ENCODE peak calls at places on chromosomes 5 and 9, in seven cellular contexts. S is suprapubic skin, B is astrocyte, K is HL-60, W is tibial artery, I is uterus, R is psoas muscle. E is an unnamed sample.

GRCh38 chr5:93576015-93576414 is 5.0 kb downstream of the NR2F1-AS1 start:
- DNase-seq in S (no peak), B (no peak), K (no peak), W (no peak), I (no peak), R (no peak), E (no peak)

GRCh38 chr9:135048046-135048757 is 39.3 kb upstream of the OLFM1 start:
- DNase-seq in S (no peak), B (no peak), K (no peak), W (no peak), I (no peak), R (no peak), E (no peak)

GRCh38 chr5:175742290-175742994 is 84.6 kb downstream of the HRH2 start:
- DNase-seq in S (no peak), B (no peak), K (no peak), W (no peak), I (no peak), R (no peak), E (no peak)

GRCh38 chr5:43649256-43649655 is 46.3 kb downstream of the NNT start:
- DNase-seq in S (no peak), B (peak; percentile 66), K (no peak), W (no peak), I (no peak), R (no peak), E (no peak)

GRCh38 chr5:101461455-101461854 is 558.4 kb upstream of the ST8SIA4 start:
- DNase-seq in S (no peak), B (no peak), K (no peak), W (no peak), I (no peak), R (no peak), E (no peak)

GRCh38 chr9:126661521-126662251 is 48.0 kb downstream of the LMX1B start:
- DNase-seq in S (no peak), B (no peak), K (no peak), W (no peak), I (no peak), R (no peak), E (no peak)

GRCh38 chr5:174483411-174483810 is 241.0 kb upstream of the MSX2 start:
- DNase-seq in S (no peak), B (no peak), K (no peak), W (no peak), I (no peak), R (no peak), E (no peak)

GRCh38 chr9:89478821-89479668 is 18.9 kb downstream of the SEMA4D start:
- DNase-seq in S (no peak), B (no peak), K (no peak), W (no peak), I (no peak), R (no peak), E (no peak)

GRCh38 chr9:87292449-87293191 is 205.0 kb upstream of the DAPK1 start:
- DNase-seq in S (no peak), B (peak; percentile 60), K (no peak), W (no peak), I (no peak), R (no peak), E (no peak)

GRCh38 chr9:18437315-18438200 is 36.4 kb upstream of the ADAMTSL1 start:
- DNase-seq in S (no peak), B (peak; percentile 34), K (no peak), W (peak; percentile 32), I (peak; percentile 42), R (peak; percentile 52), E (no peak)

GRCh38 chr9:36050472-36050871 is 13.8 kb downstream of the RECK start:
- DNase-seq in S (no peak), B (no peak), K (no peak), W (no peak), I (no peak), R (no peak), E (no peak)

GRCh38 chr5:89901983-89902382 is 507.6 kb downstream of the CETN3 start:
- DNase-seq in S (no peak), B (no peak), K (no peak), W (peak; percentile 46), I (peak; percentile 32), R (peak; percentile 15), E (peak; percentile 36)

GRCh38 chr9:21096172-21096900 is 18.6 kb upstream of the IFNB1 start:
- DNase-seq in S (no peak), B (peak; percentile 21), K (no peak), W (no peak), I (no peak), R (no peak), E (no peak)

GRCh38 chr9:96084289-96084688 is 208.8 kb downstream of the ERCC6L2 start:
- DNase-seq in S (no peak), B (no peak), K (peak; percentile 77), W (no peak), I (no peak), R (no peak), E (no peak)

GRCh38 chr9:72949918-72950325 is 2.9 kb downstream of the ALDH1A1 start:
- DNase-seq in S (no peak), B (no peak), K (no peak), W (no peak), I (no peak), R (no peak), E (no peak)

GRCh38 chr5:142239394-142240159 is 85.2 kb downstream of the SPRY4 start:
- DNase-seq in S (no peak), B (no peak), K (no peak), W (no peak), I (no peak), R (no peak), E (no peak)

GRCh38 chr9:124258765-124259272 is 1.1 kb downstream of the NEK6 start:
- DNase-seq in S (no peak), B (no peak), K (no peak), W (no peak), I (no peak), R (peak; percentile 56), E (no peak)

GRCh38 chr5:107377277-107377609 is 293.5 kb downstream of the EFNA5 start:
- DNase-seq in S (no peak), B (no peak), K (no peak), W (no peak), I (no peak), R (no peak), E (no peak)

GRCh38 chr9:129270205-129270604 is 92.1 kb upstream of the IER5L start:
- DNase-seq in S (no peak), B (no peak), K (no peak), W (no peak), I (no peak), R (no peak), E (no peak)

GRCh38 chr5:2895196-2895595 is 143.7 kb upstream of the IRX2 start:
- DNase-seq in S (no peak), B (no peak), K (no peak), W (no peak), I (no peak), R (no peak), E (no peak)

GRCh38 chr5:122424211-122424610 is 112.2 kb downstream of the SNCAIP start:
- DNase-seq in S (no peak), B (no peak), K (no peak), W (no peak), I (no peak), R (no peak), E (no peak)

GRCh38 chr5:170429014-170429413 is 39.8 kb upstream of the KCNMB1 start:
- DNase-seq in S (no peak), B (no peak), K (no peak), W (no peak), I (no peak), R (no peak), E (no peak)
- TF ChIP-seq CTCF in S (no peak), B (peak; percentile 13), K (no peak), W (no peak), I (no peak), R (no peak), E (no peak)

GRCh38 chr5:109653840-109654239 is 35.9 kb upstream of the MAN2A1 start:
- DNase-seq in S (no peak), B (no peak), K (no peak), W (no peak), I (no peak), R (no peak), E (no peak)

GRCh38 chr5:109650451-109650850 is 39.3 kb upstream of the MAN2A1 start:
- DNase-seq in S (no peak), B (no peak), K (no peak), W (no peak), I (no peak), R (no peak), E (no peak)

GRCh38 chr5:109653042-109653441 is 36.7 kb upstream of the MAN2A1 start:
- DNase-seq in S (no peak), B (no peak), K (no peak), W (no peak), I (no peak), R (no peak), E (no peak)

GRCh38 chr5:109654455-109654854 is 35.3 kb upstream of the MAN2A1 start:
- DNase-seq in S (no peak), B (no peak), K (no peak), W (no peak), I (no peak), R (no peak), E (no peak)

DNA sequence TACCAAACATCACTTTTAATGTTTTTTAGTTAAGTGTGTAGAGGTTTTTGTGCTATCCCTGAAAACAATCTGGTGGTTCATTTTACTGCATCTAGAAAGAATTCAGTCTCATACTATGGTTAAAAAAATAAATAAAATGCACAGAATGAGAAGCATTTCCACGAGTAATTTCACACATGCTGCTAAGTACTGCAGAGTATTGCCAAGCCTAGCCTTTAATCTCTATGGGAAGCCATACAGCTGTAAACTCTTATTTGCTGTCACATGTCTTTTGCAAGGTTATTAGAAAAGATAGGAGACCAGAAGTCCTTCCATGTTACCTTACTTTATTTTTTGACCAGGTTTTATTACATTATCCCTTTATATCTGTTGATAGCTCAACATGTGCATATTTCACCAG is 37.6 kb upstream of the MAN2A1 start:
- DNase-seq in S (no peak), B (no peak), K (no peak), W (no peak), I (no peak), R (no peak), E (no peak)
- H3K27ac ChIP-seq in S (no peak overlapping the region), B (no peak overlapping the region), K (no peak overlapping the region), W (no peak overlapping the region), I (no peak overlapping the region), R (no peak overlapping the region), E (no peak overlapping the region)

GRCh38 chr5:7813007-7813406 is 37.9 kb downstream of the CFAP90 start:
- DNase-seq in S (no peak), B (no peak), K (no peak), W (no peak), I (no peak), R (no peak), E (no peak)

GRCh38 chr5:7816535-7816901 is 34.4 kb downstream of the CFAP90 start:
- DNase-seq in S (no peak), B (no peak), K (no peak), W (no peak), I (no peak), R (no peak), E (no peak)

GRCh38 chr5:7813576-7813975 is 37.4 kb downstream of the CFAP90 start:
- DNase-seq in S (no peak), B (no peak), K (no peak), W (no peak), I (no peak), R (no peak), E (no peak)

GRCh38 chr5:7814816-7815215 is 36.1 kb downstream of the CFAP90 start:
- DNase-seq in S (peak; percentile 51), B (no peak), K (no peak), W (no peak), I (no peak), R (no peak), E (no peak)

GRCh38 chr5:7815757-7816534 is 35.0 kb downstream of the CFAP90 start:
- DNase-seq in S (peak; percentile 89), B (peak; percentile 42), K (peak; percentile 91), W (peak; percentile 87), I (peak; percentile 75), R (peak; percentile 88), E (peak; percentile 63)
- H3K4me3 ChIP-seq in S (no peak overlapping the region), B (no peak overlapping the region), K (no peak overlapping the region), W (no peak overlapping the region), I (no peak overlapping the region), R (no peak overlapping the region), E (no peak overlapping the region)

GRCh38 chr5:11540112-11540511 is 364.1 kb downstream of the CTNND2 start:
- DNase-seq in S (no peak), B (no peak), K (no peak), W (no peak), I (no peak), R (no peak), E (no peak)
- TF ChIP-seq CTCF in S (no peak), B (no peak), K (no peak), W (no peak), I (no peak), R (no peak), E (no peak)